ENCODE peak calls at places on chromosomes 11 and 22, in ten cellular contexts. D is keratinocyte, I is neuronal stem cell, R is fibroblast of lung, Z is psoas muscle, G is right atrium auricular region, V is SJSA1, B is GM23248, A is OCI-LY7, F is PC-9. Y is an unnamed sample.

GRCh38 chr11:69524991-69525411 is 43.5 kb downstream of the LINC01488 start:
- DNase-seq in Z (no peak), G (no peak), I (no peak), A (no peak), F (no peak), B (no peak), D (no peak), R (no peak), V (no peak), Y (no peak)

GRCh38 chr11:64688534-64688982 is 34.4 kb downstream of the NRXN2 start:
- DNase-seq in Z (peak; percentile 95), G (peak; percentile 85), A (peak; percentile 95), V (peak; percentile 96), F (peak; percentile 60), R (peak; percentile 76), B (peak; percentile 89), D (no peak), I (peak; percentile 93), Y (peak; percentile 95)

GRCh38 chr11:86182976-86183584 is 61.5 kb upstream of the EED start:
- DNase-seq in R (peak; percentile 45), Z (no peak), G (no peak), I (no peak), F (peak; percentile 98), V (no peak), A (peak; percentile 11), D (peak; percentile 91), B (no peak), Y (no peak)

GRCh38 chr22:23054531-23055257 is 15.6 kb upstream of the GNAZ start:
- DNase-seq in D (no peak), G (peak; percentile 11), Z (no peak), R (no peak), I (no peak), V (no peak), B (no peak), F (no peak), A (peak; percentile 73), Y (no peak)

GRCh38 chr11:78031629-78032028 is 8.6 kb upstream of the KCTD14 start:
- DNase-seq in F (no peak), G (no peak), R (no peak), V (no peak), I (no peak), D (no peak), A (no peak), Z (no peak), B (no peak), Y (no peak)

GRCh38 chr11:104564921-104565580 is 333.2 kb downstream of the CASP12 start:
- DNase-seq in F (no peak), V (no peak), Z (no peak), D (no peak), B (no peak), G (no peak), R (no peak), A (no peak), I (no peak), Y (peak; percentile 65)

GRCh38 chr11:64254326-64254725 is 3.0 kb downstream of the PLCB3 start:
- DNase-seq in I (no peak), V (no peak), B (no peak), G (no peak), R (no peak), A (no peak), F (no peak), D (no peak), Z (peak; percentile 53), Y (no peak)

GRCh38 chr11:12043959-12044772 is 35.7 kb upstream of the DKK3 start:
- DNase-seq in B (peak; percentile 94), D (peak; percentile 99), A (peak; percentile 64), V (peak; percentile 96), R (peak; percentile 99), F (peak; percentile 89), G (peak; percentile 95), I (peak; percentile 68), Z (peak; percentile 88), Y (peak; percentile 85)

GRCh38 chr11:103892603-103893002 is 143.8 kb upstream of the DDI1 start:
- DNase-seq in B (peak; percentile 80), G (no peak), I (no peak), F (no peak), R (peak; percentile 85), V (peak; percentile 84), D (no peak), A (no peak), Z (no peak), Y (no peak)

GRCh38 chr11:6431861-6432260 is 8.9 kb downstream of the HPX start:
- DNase-seq in D (peak; percentile 82), F (peak; percentile 78), G (no peak), R (peak; percentile 79), V (no peak), A (no peak), Z (no peak), B (peak; percentile 94), I (no peak), Y (no peak)

GRCh38 chr22:47605441-47605840 is 843.0 kb downstream of the TBC1D22A start:
- DNase-seq in G (no peak), V (no peak), I (no peak), Z (no peak), B (no peak), D (no peak), F (no peak), A (no peak), R (no peak), Y (no peak)

GRCh38 chr11:102708654-102709053 is 3.1 kb upstream of the MMP27 start:
- DNase-seq in R (no peak), F (no peak), G (no peak), Z (no peak), D (no peak), V (no peak), I (no peak), B (no peak), A (no peak), Y (no peak)
- H3K36me3 ChIP-seq in R (no peaks in the 10 kb centered on the region), F (no peaks in the 10 kb centered on the region), G (no peaks in the 10 kb centered on the region), Z (no peaks in the 10 kb centered on the region), D (no peaks in the 10 kb centered on the region), V (no peaks in the 10 kb centered on the region), I (no peaks in the 10 kb centered on the region), B (no peaks in the 10 kb centered on the region), A (no peaks in the 10 kb centered on the region), Y (no peaks in the 10 kb centered on the region)

GRCh38 chr11:72812604-72812967 is 1.6 kb upstream of the ATG16L2 start:
- DNase-seq in F (peak; percentile 60), R (no peak), G (no peak), V (no peak), D (no peak), A (peak; percentile 40), B (no peak), Z (no peak), I (no peak), Y (no peak)
- H3K4me3 ChIP-seq in F (peak overlapping the region; percentile 85), R (peak overlapping the region; percentile 97), G (no peak overlapping the region), V (peak overlapping the region; percentile 69), D (peak overlapping the region; percentile 68), A (peak overlapping the region; percentile 84), B (peak overlapping the region; percentile 86), Z (peak overlapping the region; percentile 76), I (no peak overlapping the region), Y (peak overlapping the region; percentile 98)

GRCh38 chr22:44337658-44338004 is 24.9 kb upstream of the SHISAL1 start:
- DNase-seq in R (peak; percentile 76), A (no peak), G (peak; percentile 76), Z (no peak), F (peak; percentile 61), V (peak; percentile 58), B (peak; percentile 94), I (no peak), D (no peak), Y (peak; percentile 55)

GRCh38 chr22:44335066-44335839 is 22.5 kb upstream of the SHISAL1 start:
- DNase-seq in G (no peak), Z (no peak), I (no peak), R (no peak), D (no peak), V (no peak), B (no peak), A (no peak), F (no peak), Y (no peak)

GRCh38 chr22:44336962-44337657 is 24.4 kb upstream of the SHISAL1 start:
- DNase-seq in F (no peak), D (no peak), V (no peak), B (no peak), A (no peak), G (no peak), R (no peak), Z (no peak), I (no peak), Y (peak; percentile 77)

GRCh38 chr22:44333847-44334635 is 21.3 kb upstream of the SHISAL1 start:
- DNase-seq in B (no peak), Z (no peak), A (no peak), V (no peak), R (no peak), G (no peak), F (no peak), D (no peak), I (no peak), Y (no peak)

GRCh38 chr22:44335903-44336803 is 23.4 kb upstream of the SHISAL1 start:
- DNase-seq in Z (no peak), F (no peak), B (no peak), R (no peak), A (peak; percentile 22), I (no peak), D (no peak), V (no peak), G (no peak), Y (no peak)
- H3K27ac ChIP-seq in Z (no peak overlapping the region), F (no peak overlapping the region), B (no peak overlapping the region), R (no peak overlapping the region), A (no peak overlapping the region), I (no peak overlapping the region), D (no peak overlapping the region), V (no peak overlapping the region), G (no peak overlapping the region), Y (no peak overlapping the region)

GRCh38 chr22:24166811-24167210 is 14.5 kb upstream of the SUSD2 start:
- DNase-seq in Z (no peak), A (no peak), V (no peak), R (no peak), G (no peak), I (no peak), F (no peak), B (no peak), D (no peak), Y (no peak)

GRCh38 chr22:24171822-24172221 is 9.5 kb upstream of the SUSD2 start:
- DNase-seq in Z (no peak), A (no peak), I (no peak), F (no peak), V (no peak), G (no peak), B (no peak), D (no peak), R (no peak), Y (no peak)

GRCh38 chr22:24169439-24170058 is 11.7 kb upstream of the SUSD2 start:
- DNase-seq in Z (no peak), V (no peak), D (no peak), B (no peak), G (no peak), A (no peak), I (no peak), F (no peak), R (no peak), Y (no peak)

GRCh38 chr22:24170189-24170588 is 11.1 kb upstream of the SUSD2 start:
- DNase-seq in G (no peak), F (no peak), D (no peak), B (no peak), V (no peak), Z (no peak), I (no peak), R (no peak), A (no peak), Y (no peak)

DNA sequence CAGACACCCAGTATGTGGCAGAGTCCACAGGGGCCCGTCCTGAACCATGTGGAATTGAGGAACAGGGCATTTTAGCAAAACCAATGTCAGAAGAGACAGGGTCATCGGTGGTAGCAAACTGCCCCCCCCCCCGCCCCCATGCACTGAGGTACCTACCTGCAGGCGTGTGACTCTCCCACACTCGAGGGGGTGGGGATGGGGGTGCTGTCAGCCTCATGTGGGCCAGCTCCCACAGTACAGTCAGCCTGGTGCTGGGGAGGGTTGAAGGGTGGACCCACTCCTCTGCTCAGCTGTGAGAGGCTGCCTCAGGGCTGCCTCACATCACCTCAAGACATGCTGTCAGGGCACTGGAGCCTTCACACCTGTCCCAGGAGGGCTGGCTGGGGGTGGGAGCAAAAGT is 10.7 kb upstream of the SUSD2 start:
- DNase-seq in B (no peak), I (no peak), G (no peak), A (no peak), D (no peak), V (no peak), Z (no peak), R (no peak), F (no peak), Y (no peak)
- H3K36me3 ChIP-seq in B (no peaks in the 10 kb centered on the region), I (peaks cover 49% of the 10 kb centered on the region), G (peaks cover 54% of the 10 kb centered on the region), A (peaks cover 38% of the 10 kb centered on the region), D (peaks cover 12% of the 10 kb centered on the region), V (peaks cover 91% of the 10 kb centered on the region), Z (peaks cover 66% of the 10 kb centered on the region), R (peaks cover 42% of the 10 kb centered on the region), F (no peaks in the 10 kb centered on the region), Y (no peaks in the 10 kb centered on the region)